ENCODE peak calls at places on chromosomes 12 and 14, in seven cellular contexts. A, S, G, R, B, O and F are unnamed samples. For H3K4me1, the result is how much of the 10 kb centered on the place peaks cover.

GRCh38 chr14:105528197-105528858 is 1.9 kb downstream of the TMEM121 start:
- DNase-seq in G (peak), O (peak), R (peak), S (peak), A (peak), B (peak), F (peak)

GRCh38 chr14:91367173-91368171 is 50.1 kb downstream of the CCDC88C start:
- DNase-seq in G (peak), O (peak), B (peak), R (peak), S (peak), A (no peak), F (no peak)

GRCh38 chr12:31832740-31833540 is 104.1 kb upstream of the AMN1 start:
- DNase-seq in B (no peak), G (peak), A (no peak), R (peak), O (no peak), S (peak), F (peak)

GRCh38 chr12:3316776-3317480 is 174.1 kb upstream of the PRMT8 start:
- DNase-seq in B (no peak), R (no peak), O (no peak), A (no peak), S (no peak), G (no peak), F (no peak)

GRCh38 chr12:24625103-24625502 is 323.8 kb downstream of the BCAT1 start:
- DNase-seq in O (no peak), B (no peak), S (no peak), A (no peak), G (no peak), R (no peak), F (no peak)

GRCh38 chr12:105948331-105948730 is 190.4 kb downstream of the NUAK1 start:
- DNase-seq in A (no peak), R (no peak), S (no peak), B (no peak), G (no peak), O (no peak), F (no peak)

GRCh38 chr14:41830679-41831078 is 224.0 kb downstream of the LRFN5 start:
- DNase-seq in A (no peak), G (no peak), S (no peak), B (no peak), R (no peak), O (peak), F (no peak)

GRCh38 chr14:64737391-64738305 is 33.4 kb downstream of the PLEKHG3 start:
- DNase-seq in G (no peak), S (no peak), O (no peak), B (no peak), R (no peak), A (no peak), F (no peak)

GRCh38 chr12:124231980-124232653 is 62.8 kb upstream of the RFLNA start:
- DNase-seq in B (no peak), O (no peak), A (peak), G (no peak), S (no peak), R (no peak), F (no peak)

GRCh38 chr12:48750769-48751356 is 34.4 kb upstream of the CCNT1 start:
- DNase-seq in R (no peak), A (no peak), O (no peak), S (no peak), G (no peak), B (no peak), F (no peak)

GRCh38 chr12:57772429-57773322 is at the start of gene EEF1AKMT3:
- DNase-seq in A (peak), R (no peak), B (peak), G (no peak), O (peak), S (peak), F (no peak)

GRCh38 chr12:116293687-116294463 is 16.4 kb upstream of the MED13L start:
- DNase-seq in O (no peak), G (no peak), S (no peak), B (no peak), A (no peak), R (no peak), F (no peak)

GRCh38 chr12:127455347-127456265 is 811.4 kb upstream of the TMEM132C start:
- DNase-seq in G (no peak), S (no peak), R (no peak), A (no peak), O (no peak), B (no peak), F (no peak)

GRCh38 chr14:20755037-20755436 is 9.3 kb downstream of the EDDM3A start:
- DNase-seq in B (no peak), G (no peak), R (no peak), A (no peak), O (no peak), S (no peak), F (no peak)

GRCh38 chr14:77248666-77249065 is 22.3 kb downstream of the NGB start:
- DNase-seq in S (no peak), G (no peak), B (no peak), O (no peak), A (no peak), R (no peak), F (no peak)

GRCh38 chr14:79568566-79568965 is 642.7 kb downstream of the DIO2 start:
- DNase-seq in O (no peak), S (no peak), G (no peak), A (no peak), B (no peak), R (no peak), F (no peak)

GRCh38 chr12:92288533-92288932 is 142.9 kb upstream of the BTG1 start:
- DNase-seq in S (no peak), A (no peak), B (peak), O (no peak), G (no peak), R (no peak), F (no peak)

GRCh38 chr12:32178341-32179010 is 71.8 kb downstream of the BICD1 start:
- DNase-seq in O (no peak), S (no peak), A (no peak), G (no peak), B (no peak), R (no peak), F (no peak)

GRCh38 chr14:104142136-104143041 is 4.0 kb downstream of the KIF26A start:
- DNase-seq in B (no peak), S (no peak), O (no peak), G (no peak), A (no peak), R (no peak), F (no peak)

GRCh38 chr14:69014829-69015259 is 35.7 kb upstream of the ACTN1 start:
- DNase-seq in O (peak), B (no peak), S (no peak), G (no peak), R (no peak), A (no peak), F (no peak)

GRCh38 chr14:100904307-100905019 is 941 bp upstream of the RTL1 start:
- DNase-seq in S (no peak), R (no peak), G (no peak), A (no peak), B (no peak), O (peak), F (no peak)

GRCh38 chr12:27915536-27915935 is 57.0 kb downstream of the PTHLH start:
- DNase-seq in R (no peak), B (no peak), S (no peak), G (no peak), O (no peak), A (no peak), F (no peak)

GRCh38 chr12:95231190-95231589 is 13.6 kb downstream of the VEZT start:
- DNase-seq in S (no peak), B (no peak), O (peak), A (no peak), R (no peak), G (no peak), F (no peak)

GRCh38 chr12:6207254-6207942 is 7.2 kb downstream of the CD9 start:
- DNase-seq in B (no peak), A (no peak), S (no peak), G (no peak), O (no peak), R (no peak), F (no peak)

GRCh38 chr14:31207287-31207745 is 277 bp downstream of the HECTD1 start:
- DNase-seq in A (no peak), G (no peak), R (no peak), O (no peak), S (no peak), B (no peak), F (no peak)

GRCh38 chr12:121167232-121167820 is 34.6 kb downstream of the P2RX7 start:
- DNase-seq in A (no peak), S (no peak), B (no peak), G (no peak), R (no peak), O (peak), F (no peak)

GRCh38 chr14:72679106-72679505 is 214.8 kb downstream of the DPF3 start:
- DNase-seq in G (no peak), R (no peak), A (peak), B (peak), S (no peak), O (no peak), F (no peak)

GRCh38 chr14:93939304-93940229 is 12.4 kb downstream of the FAM181A start:
- DNase-seq in G (peak), B (peak), S (peak), A (peak), O (peak), R (peak), F (peak)

GRCh38 chr12:107057071-107057834 is 36.1 kb downstream of the CRY1 start:
- DNase-seq in B (no peak), A (no peak), G (no peak), S (no peak), O (peak), R (no peak), F (no peak)

GRCh38 chr12:84375472-84375871 is 537.1 kb downstream of the SLC6A15 start:
- DNase-seq in O (peak), A (no peak), R (no peak), S (no peak), B (no peak), G (no peak), F (no peak)

GRCh38 chr12:81874166-81874565 is 115.0 kb upstream of the PPFIA2 start:
- DNase-seq in G (no peak), B (no peak), R (no peak), O (no peak), A (no peak), S (no peak), F (no peak)

GRCh38 chr12:110370732-110371141 is 32.8 kb downstream of the ANAPC7 start:
- DNase-seq in R (no peak), S (no peak), A (no peak), B (no peak), O (no peak), G (no peak), F (no peak)

GRCh38 chr14:37251778-37252177 is 54.0 kb downstream of the MIPOL1 start:
- DNase-seq in O (no peak), G (no peak), A (no peak), B (no peak), R (no peak), S (no peak), F (no peak)

GRCh38 chr14:43411841-43412240 is 1095.2 kb downstream of the FSCB start:
- DNase-seq in B (no peak), S (no peak), O (peak), A (no peak), R (no peak), G (no peak), F (no peak)

GRCh38 chr12:6767301-6767591 is 1.1 kb downstream of the PTMS start:
- DNase-seq in A (no peak), R (no peak), B (no peak), O (no peak), S (no peak), G (no peak), F (no peak)

GRCh38 chr14:100677925-100678765 is 48.5 kb upstream of the DLK1 start:
- DNase-seq in B (peak), G (no peak), S (no peak), A (peak), R (no peak), O (peak), F (no peak)

GRCh38 chr14:39177168-39177545 is 2.1 kb downstream of the PNN start:
- DNase-seq in G (no peak), O (no peak), S (no peak), A (no peak), B (no peak), R (no peak), F (no peak)
- H3K4me1 ChIP-seq in G (under half), O (under half), S (under half), A (under half), B (under half), R (under half), F (under half)

DNA sequence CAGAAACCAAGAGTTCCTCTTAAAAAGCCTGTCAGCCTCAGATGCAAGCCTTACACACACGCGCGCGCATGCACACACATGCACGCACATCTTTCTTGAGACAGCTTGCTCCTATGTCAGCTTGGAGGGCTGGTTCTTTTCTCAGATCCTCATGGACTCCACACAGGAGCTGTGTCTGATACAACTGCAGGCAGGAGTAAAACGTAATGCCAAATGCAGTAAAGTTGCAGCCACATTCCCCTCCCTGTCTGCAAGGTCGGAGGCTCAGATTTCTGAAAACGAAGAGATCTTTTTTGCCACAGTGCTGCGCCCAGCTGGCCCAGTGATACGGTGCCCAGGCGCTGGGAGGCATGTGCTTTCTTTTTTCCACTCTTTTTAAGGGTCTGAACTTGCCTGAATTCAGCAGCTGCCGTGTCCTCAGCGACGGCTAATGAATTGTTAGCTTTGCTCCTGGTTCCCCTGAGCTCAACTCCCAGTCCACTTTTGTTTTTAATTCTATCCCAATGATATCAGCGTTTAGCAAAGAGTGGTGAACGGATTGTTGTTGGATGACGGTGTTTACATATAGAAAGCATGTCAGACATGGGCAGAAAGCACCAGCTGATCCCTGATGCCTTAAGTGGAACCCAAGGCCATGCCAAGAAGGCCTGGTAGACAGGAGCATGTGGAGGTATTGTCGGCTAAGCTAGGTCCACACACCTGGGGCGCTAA is 72.9 kb upstream of the FOXN3 start:
- DNase-seq in R (no peak), G (no peak), O (no peak), A (no peak), S (no peak), B (no peak), F (no peak)
- H3K27ac ChIP-seq in R (no peak), G (no peak), O (peak), A (peak), S (no peak), B (no peak), F (no peak)

GRCh38 chr14:88546621-88547385 is 8.0 kb downstream of the PTPN21 start:
- DNase-seq in O (peak), R (no peak), S (no peak), B (no peak), G (no peak), A (no peak), F (no peak)
- H3K4me1 ChIP-seq in O (under half), R (under half), S (under half), B (under half), G (under half), A (under half), F (under half)

DNA sequence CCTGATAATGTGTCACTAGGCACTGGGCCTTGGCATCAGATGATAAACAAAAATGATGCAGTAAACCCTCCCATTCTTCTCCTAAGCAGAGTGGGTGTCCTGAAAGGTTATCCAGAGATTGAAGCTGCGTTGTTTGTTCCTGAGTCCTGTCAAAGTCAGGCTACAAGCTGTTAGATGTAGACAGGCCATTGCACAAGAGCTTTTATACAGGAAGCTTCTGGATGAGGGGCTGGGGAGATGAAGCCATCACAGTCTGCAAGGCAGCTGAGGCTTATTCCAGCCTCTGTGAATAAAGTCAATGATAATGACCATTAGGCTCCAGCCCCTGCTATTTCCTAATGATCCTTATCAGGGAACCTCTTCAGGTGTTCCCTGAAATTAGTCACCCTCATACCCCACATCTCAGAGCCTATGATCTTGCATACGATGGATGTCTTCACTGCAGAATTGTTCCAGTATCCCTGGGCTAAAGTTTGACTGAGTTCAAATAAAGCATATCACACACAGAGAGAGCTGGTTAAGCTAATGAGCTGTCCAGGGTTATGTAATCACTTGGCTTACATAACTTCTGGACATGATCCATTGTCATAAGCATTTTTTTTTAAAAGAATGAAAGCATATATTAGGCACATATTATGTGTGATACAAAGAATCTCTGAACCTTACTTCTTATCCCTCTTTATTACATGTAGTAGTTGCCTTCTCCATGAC is 337.1 kb upstream of the OR4E1 start:
- DNase-seq in A (no peak), R (no peak), S (no peak), O (no peak), B (no peak), G (no peak), F (no peak)
- H3K27ac ChIP-seq in A (no peak), R (no peak), S (no peak), O (no peak), B (no peak), G (no peak), F (no peak)

GRCh38 chr12:82996168-82996812 is 309.6 kb downstream of the TMTC2 start:
- DNase-seq in R (no peak), A (no peak), O (no peak), B (no peak), G (no peak), S (no peak), F (no peak)
- H3K4me1 ChIP-seq in R (under half), A (under half), O (under half), B (under half), G (under half), S (under half), F (under half)

DNA sequence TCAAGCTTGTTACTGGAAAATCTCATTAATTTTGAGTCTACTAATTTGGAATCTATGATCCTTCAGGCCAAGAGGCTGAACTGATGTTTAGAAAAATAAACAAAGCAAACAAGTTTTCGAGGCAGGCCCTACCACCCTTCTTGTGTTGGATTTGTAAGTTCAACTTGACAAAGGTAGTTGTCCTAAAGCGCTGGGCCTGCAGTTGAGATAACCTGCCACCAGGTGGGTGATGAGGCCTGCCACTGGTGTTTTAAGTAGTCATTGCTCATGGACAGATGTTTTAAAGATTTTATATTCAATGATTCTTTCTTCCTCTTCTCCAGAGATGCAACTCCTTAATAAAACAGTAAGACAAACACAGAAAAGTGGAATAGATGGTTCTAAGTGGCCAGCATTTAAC is 19.4 kb downstream of the ACVRL1 start:
- DNase-seq in G (peak), B (no peak), S (peak), R (peak), A (no peak), O (peak), F (peak)
- H3K27ac ChIP-seq in G (no peak), B (peak), S (no peak), R (no peak), A (peak), O (no peak), F (no peak)

GRCh38 chr14:33131801-33132200 is 193.1 kb downstream of the NPAS3 start:
- DNase-seq in B (no peak), O (no peak), G (no peak), R (no peak), S (no peak), A (no peak), F (no peak)
- H3K4me1 ChIP-seq in B (under half), O (under half), G (under half), R (under half), S (under half), A (under half), F (under half)